ENCODE peak calls at places on chromosomes 4 and X, in five cellular contexts. E, B, T, F and C are unnamed samples.

GRCh38 chrX:68693481-68694410 is 46.3 kb downstream of the STARD8 start:
- DNase-seq in F (peak), B (peak), T (no peak), E (peak), C (peak)

GRCh38 chr4:172900880-172901279 is 267.7 kb upstream of the GALNT7 start:
- DNase-seq in F (no peak), E (no peak), B (no peak), T (no peak), C (no peak)

GRCh38 chr4:144948009-144948408 is 150.0 kb downstream of the ANAPC10 start:
- DNase-seq in T (no peak), F (no peak), B (no peak), E (peak), C (no peak)

GRCh38 chr4:102869569-102870227 is 906 bp downstream of the CISD2 start:
- DNase-seq in T (no peak), B (no peak), E (no peak), F (no peak), C (no peak)

GRCh38 chr4:181150173-181150572 is 1093.0 kb upstream of the TENM3 start:
- DNase-seq in T (no peak), B (no peak), F (no peak), E (peak), C (no peak)

GRCh38 chr4:160026720-160027119 is 923.8 kb downstream of the RAPGEF2 start:
- DNase-seq in F (no peak), E (peak), T (peak), B (no peak), C (no peak)

GRCh38 chr4:100469555-100469954 is 48.3 kb downstream of the EMCN start:
- DNase-seq in F (no peak), E (no peak), B (no peak), T (no peak), C (no peak)

GRCh38 chr4:1168291-1169031 is 3.9 kb downstream of the SPON2 start:
- DNase-seq in E (no peak), B (no peak), F (no peak), T (no peak), C (no peak)

GRCh38 chr4:108042927-108043326 is 53.2 kb downstream of the HADH start:
- DNase-seq in F (no peak), T (no peak), E (no peak), B (no peak), C (no peak)

GRCh38 chrX:121163443-121163842 is 116.0 kb downstream of the GLUD2 start:
- DNase-seq in E (no peak), T (no peak), B (no peak), F (no peak), C (no peak)

GRCh38 chrX:152202886-152203285 is 64.5 kb upstream of the MAGEA10 start:
- DNase-seq in B (no peak), T (no peak), E (no peak), F (no peak), C (no peak)

GRCh38 chrX:119398974-119399771 is at the start of gene SLC25A43:
- DNase-seq in F (peak), E (peak), T (no peak), B (peak), C (peak)

GRCh38 chrX:105114554-105115130 is 105.9 kb downstream of the TEX13A start:
- DNase-seq in E (no peak), F (no peak), B (no peak), T (no peak), C (no peak)

GRCh38 chr4:118927976-118928375 is 39.3 kb downstream of the SYNPO2 start:
- DNase-seq in T (no peak), B (no peak), F (no peak), E (peak), C (no peak)

DNA sequence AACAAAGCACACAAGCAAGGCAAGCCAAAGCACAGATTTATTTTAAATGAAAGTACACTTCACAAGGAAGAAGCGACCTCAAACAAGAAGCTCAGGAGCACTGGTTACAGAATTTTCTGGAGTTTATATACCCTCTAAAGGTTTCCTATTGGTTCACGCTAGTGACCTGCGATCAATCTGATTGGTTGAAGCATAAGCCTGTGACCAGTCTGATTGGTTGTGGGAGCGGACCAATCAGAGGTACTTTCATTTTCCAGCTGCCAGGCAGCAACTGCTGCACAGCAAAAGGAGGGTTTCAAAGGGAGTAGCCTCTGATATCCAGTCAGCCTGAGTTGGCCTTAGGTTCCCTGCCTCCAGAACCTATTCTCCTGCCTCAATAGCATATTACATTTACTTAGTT is 4.6 kb upstream of the AREG start:
- DNase-seq in F (no peak), T (no peak), B (no peak), E (no peak), C (no peak)
- H3K4me3 ChIP-seq in F (no peak), T (no peak), B (no peak), E (no peak), C (no peak)

GRCh38 chr4:152460488-152460887 is 75.4 kb downstream of the FBXW7 start:
- DNase-seq in B (peak), F (no peak), T (peak), E (peak), C (peak)
- TF ChIP-seq CTCF in B (peak), F (peak), T (no peak), E (no peak), C (peak)

GRCh38 chrX:149908308-149908707 is 21.1 kb upstream of the HSFX4 start:
- DNase-seq in E (no peak), F (no peak), T (no peak), B (no peak), C (no peak)

GRCh38 chrX:149908727-149909126 is 20.6 kb upstream of the HSFX4 start:
- DNase-seq in F (no peak), T (no peak), E (no peak), B (no peak), C (no peak)

GRCh38 chrX:149898554-149898953 is 17.6 kb downstream of the MAGEA8 start:
- DNase-seq in T (no peak), F (no peak), B (no peak), E (no peak), C (no peak)

GRCh38 chrX:149909324-149910177 is 19.8 kb upstream of the HSFX4 start:
- DNase-seq in E (no peak), F (no peak), B (no peak), T (no peak), C (no peak)

GRCh38 chrX:149903889-149904748 is 23.1 kb downstream of the MAGEA8 start:
- DNase-seq in T (peak), E (peak), B (peak), F (no peak), C (peak)
- H3K4me3 ChIP-seq in T (peak), E (peak), B (no peak), F (peak), C (peak)

GRCh38 chr4:177008836-177009501 is 216.2 kb upstream of the VEGFC start:
- DNase-seq in T (peak), F (no peak), B (no peak), E (peak), C (no peak)
- TF ChIP-seq CTCF in T (no peak), F (no peak), B (no peak), E (no peak), C (no peak)

DNA sequence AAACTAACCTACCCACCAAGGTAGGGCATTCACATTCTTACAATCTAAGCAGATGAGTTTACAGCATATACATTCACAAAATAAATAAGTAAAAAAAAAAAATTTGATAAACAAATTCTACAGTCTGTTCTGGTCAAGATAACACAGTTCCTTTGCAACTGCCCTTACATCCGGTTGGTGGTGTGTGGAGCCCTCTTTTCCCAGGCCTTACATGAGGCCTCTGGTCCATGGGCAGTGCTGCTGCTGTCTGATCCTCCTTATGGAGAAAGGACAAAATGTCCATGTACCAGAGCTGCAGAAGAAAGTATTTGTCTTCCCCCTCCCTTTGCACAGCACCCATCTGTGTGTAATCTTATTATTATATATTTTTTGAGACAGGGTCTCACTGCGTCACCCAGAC is 2.2 kb upstream of the SEPTIN11 start:
- DNase-seq in E (no peak), F (no peak), B (no peak), T (no peak), C (peak)
- H3K4me3 ChIP-seq in E (peak), F (no peak), B (peak), T (peak), C (peak)

DNA sequence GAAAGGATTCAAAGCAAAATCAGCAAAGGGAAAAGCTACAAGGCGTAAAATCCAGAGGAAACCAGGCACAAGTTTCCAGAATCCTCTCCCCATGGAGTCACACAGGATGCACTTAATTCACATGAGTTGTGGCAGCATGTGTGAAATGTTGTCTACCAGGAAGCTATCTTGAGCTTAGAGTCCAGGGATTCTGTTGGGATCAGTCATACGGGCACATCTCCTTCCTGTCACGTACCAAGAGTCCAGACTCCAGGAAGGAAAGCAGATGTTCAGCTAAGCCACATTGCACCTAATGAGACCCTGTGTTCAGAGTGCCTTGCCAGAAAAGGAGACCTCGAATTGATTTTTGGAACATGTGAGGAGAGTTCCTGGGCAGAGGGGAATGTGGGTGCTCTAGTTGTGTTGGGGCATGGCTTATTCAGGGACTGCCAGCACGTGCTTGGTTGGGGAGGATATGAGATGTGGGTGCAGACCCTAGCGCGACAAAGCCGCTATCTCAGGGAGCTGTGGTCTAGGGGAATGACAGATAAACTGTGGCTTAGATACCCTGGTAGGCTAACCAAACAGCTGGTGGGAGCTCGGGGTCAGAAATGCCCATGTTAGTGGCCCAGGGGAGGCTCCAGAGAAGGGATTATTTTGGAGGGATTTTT is 70.0 kb downstream of the EVC start:
- DNase-seq in B (peak), T (peak), F (peak), E (peak), C (peak)
- TF ChIP-seq CTCF in B (no peak), T (no peak), F (no peak), E (no peak), C (no peak)

GRCh38 chrX:87391742-87392141 is 125.9 kb upstream of the KLHL4 start:
- DNase-seq in T (no peak), E (no peak), F (no peak), B (no peak), C (no peak)
- H3K4me3 ChIP-seq in T (no peak), E (no peak), F (no peak), B (no peak), C (no peak)

DNA sequence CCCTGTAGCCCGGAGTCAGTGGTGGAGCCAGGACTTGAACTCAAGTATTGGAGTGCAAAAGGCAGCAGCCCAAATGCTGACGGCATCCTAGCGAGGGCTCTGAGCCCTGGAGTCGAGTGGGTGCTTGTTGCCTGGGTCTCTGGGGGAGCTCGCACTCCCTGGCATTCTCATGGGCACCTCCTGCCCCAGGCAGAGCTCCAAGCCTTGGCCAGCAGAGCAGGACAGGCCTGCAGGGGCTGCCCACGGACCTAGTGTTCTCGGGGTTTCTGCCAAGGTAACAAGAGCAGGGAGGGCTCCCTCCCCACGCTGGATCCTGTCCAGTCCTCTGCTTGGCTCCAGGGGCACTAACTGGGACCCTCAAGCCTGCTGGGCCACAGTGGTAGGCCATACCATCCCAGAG is 17.6 kb upstream of the WFS1 start:
- DNase-seq in B (no peak), F (no peak), E (no peak), T (no peak), C (no peak)
- TF ChIP-seq CTCF in B (no peak), F (no peak), E (no peak), T (no peak), C (no peak)